ENCODE peak calls at places on chromosomes 5 and 9, in eight cellular contexts. One of them, this sample, is unnamed.

GRCh38 chr9:131800366-131800765 is 60.5 kb upstream of the RAPGEF1 start:
- DNase-seq in gastrocnemius medialis: no peak
- DNase-seq in esophagus squamous epithelium: no peak
- DNase-seq in GM12892: no peak
- DNase-seq in esophagus muscularis mucosa: no peak
- DNase-seq in A549: no peak
- DNase-seq in heart left ventricle: no peak
- DNase-seq in uterus: no peak
- DNase-seq in this sample: no peak

GRCh38 chr5:14187157-14187556 is 44.0 kb downstream of the TRIO start:
- DNase-seq in heart left ventricle: no peak
- DNase-seq in A549: no peak
- DNase-seq in esophagus squamous epithelium: no peak
- DNase-seq in GM12892: no peak
- DNase-seq in gastrocnemius medialis: no peak
- DNase-seq in uterus: no peak
- DNase-seq in esophagus muscularis mucosa: no peak
- DNase-seq in this sample: no peak

GRCh38 chr5:169706758-169707450 is 69.8 kb downstream of the DOCK2 start:
- DNase-seq in esophagus muscularis mucosa: no peak
- DNase-seq in GM12892: no peak
- DNase-seq in A549: peak; percentile 29
- DNase-seq in esophagus squamous epithelium: no peak
- DNase-seq in uterus: no peak
- DNase-seq in gastrocnemius medialis: no peak
- DNase-seq in heart left ventricle: no peak
- DNase-seq in this sample: peak; percentile 50

GRCh38 chr9:82404484-82405280 is 416.1 kb downstream of the SPATA31D1 start:
- DNase-seq in uterus: peak; percentile 18
- DNase-seq in esophagus muscularis mucosa: no peak
- DNase-seq in gastrocnemius medialis: no peak
- DNase-seq in GM12892: no peak
- DNase-seq in heart left ventricle: no peak
- DNase-seq in A549: no peak
- DNase-seq in esophagus squamous epithelium: no peak
- DNase-seq in this sample: no peak

GRCh38 chr5:31036407-31036806 is 157.1 kb upstream of the CDH6 start:
- DNase-seq in esophagus squamous epithelium: no peak
- DNase-seq in uterus: no peak
- DNase-seq in gastrocnemius medialis: no peak
- DNase-seq in heart left ventricle: no peak
- DNase-seq in esophagus muscularis mucosa: no peak
- DNase-seq in GM12892: no peak
- DNase-seq in A549: no peak
- DNase-seq in this sample: no peak

GRCh38 chr9:129174724-129175514 is 3.1 kb downstream of the IER5L start:
- DNase-seq in GM12892: no peak
- DNase-seq in heart left ventricle: peak; percentile 92
- DNase-seq in esophagus muscularis mucosa: peak; percentile 96
- DNase-seq in gastrocnemius medialis: peak; percentile 50
- DNase-seq in esophagus squamous epithelium: no peak
- DNase-seq in A549: peak; percentile 85
- DNase-seq in uterus: peak; percentile 94
- DNase-seq in this sample: peak; percentile 65

GRCh38 chr5:69364414-69364813 is 4.9 kb downstream of the AK6 start:
- DNase-seq in heart left ventricle: no peak
- DNase-seq in esophagus muscularis mucosa: no peak
- DNase-seq in uterus: no peak
- DNase-seq in GM12892: no peak
- DNase-seq in A549: peak; percentile 63
- DNase-seq in gastrocnemius medialis: no peak
- DNase-seq in esophagus squamous epithelium: no peak
- DNase-seq in this sample: no peak

GRCh38 chr9:135080286-135081263 is 6.9 kb upstream of the OLFM1 start:
- DNase-seq in esophagus squamous epithelium: no peak
- DNase-seq in esophagus muscularis mucosa: no peak
- DNase-seq in A549: no peak
- DNase-seq in uterus: peak; percentile 7
- DNase-seq in GM12892: no peak
- DNase-seq in gastrocnemius medialis: no peak
- DNase-seq in heart left ventricle: no peak
- DNase-seq in this sample: no peak

GRCh38 chr5:1406681-1407640 is 38.3 kb downstream of the SLC6A3 start:
- DNase-seq in esophagus squamous epithelium: no peak
- DNase-seq in esophagus muscularis mucosa: no peak
- DNase-seq in GM12892: no peak
- DNase-seq in gastrocnemius medialis: no peak
- DNase-seq in heart left ventricle: peak; percentile 6
- DNase-seq in A549: no peak
- DNase-seq in uterus: no peak
- DNase-seq in this sample: no peak

GRCh38 chr5:120388016-120388781 is 75.9 kb upstream of the PRR16 start:
- DNase-seq in gastrocnemius medialis: no peak
- DNase-seq in uterus: no peak
- DNase-seq in GM12892: no peak
- DNase-seq in A549: no peak
- DNase-seq in heart left ventricle: no peak
- DNase-seq in esophagus muscularis mucosa: no peak
- DNase-seq in esophagus squamous epithelium: no peak
- DNase-seq in this sample: peak; percentile 9

GRCh38 chr5:74670377-74671038 is 14.5 kb upstream of the HEXB start:
- DNase-seq in A549: no peak
- DNase-seq in GM12892: no peak
- DNase-seq in gastrocnemius medialis: no peak
- DNase-seq in esophagus squamous epithelium: no peak
- DNase-seq in esophagus muscularis mucosa: no peak
- DNase-seq in heart left ventricle: no peak
- DNase-seq in uterus: no peak
- DNase-seq in this sample: no peak

GRCh38 chr9:129126789-129127618 is 15.8 kb downstream of the PTPA start:
- DNase-seq in heart left ventricle: no peak
- DNase-seq in uterus: no peak
- DNase-seq in A549: no peak
- DNase-seq in esophagus squamous epithelium: no peak
- DNase-seq in gastrocnemius medialis: no peak
- DNase-seq in esophagus muscularis mucosa: no peak
- DNase-seq in GM12892: no peak
- DNase-seq in this sample: no peak

GRCh38 chr9:130680836-130681768 is 12.5 kb upstream of the EXOSC2 start:
- DNase-seq in esophagus muscularis mucosa: no peak
- DNase-seq in uterus: peak; percentile 70
- DNase-seq in esophagus squamous epithelium: no peak
- DNase-seq in gastrocnemius medialis: peak; percentile 36
- DNase-seq in GM12892: peak; percentile 61
- DNase-seq in A549: peak; percentile 95
- DNase-seq in heart left ventricle: peak; percentile 80
- DNase-seq in this sample: peak; percentile 61

GRCh38 chr9:135920256-135920930 is 13.0 kb upstream of the CAMSAP1 start:
- DNase-seq in uterus: no peak
- DNase-seq in esophagus squamous epithelium: no peak
- DNase-seq in GM12892: no peak
- DNase-seq in esophagus muscularis mucosa: no peak
- DNase-seq in A549: no peak
- DNase-seq in gastrocnemius medialis: no peak
- DNase-seq in heart left ventricle: no peak
- DNase-seq in this sample: no peak

GRCh38 chr9:134171316-134172197 is 7.2 kb upstream of the RNU6ATAC start:
- DNase-seq in esophagus muscularis mucosa: no peak
- DNase-seq in uterus: no peak
- DNase-seq in GM12892: no peak
- DNase-seq in A549: no peak
- DNase-seq in gastrocnemius medialis: no peak
- DNase-seq in esophagus squamous epithelium: no peak
- DNase-seq in heart left ventricle: no peak
- DNase-seq in this sample: peak; percentile 84

GRCh38 chr5:87127426-87127825 is 140.3 kb upstream of the RASA1 start:
- DNase-seq in GM12892: no peak
- DNase-seq in esophagus muscularis mucosa: no peak
- DNase-seq in esophagus squamous epithelium: no peak
- DNase-seq in gastrocnemius medialis: no peak
- DNase-seq in uterus: no peak
- DNase-seq in A549: no peak
- DNase-seq in heart left ventricle: no peak
- DNase-seq in this sample: no peak

GRCh38 chr9:70043689-70044449 is at the start of gene MAMDC2:
- DNase-seq in esophagus squamous epithelium: no peak
- DNase-seq in gastrocnemius medialis: peak; percentile 40
- DNase-seq in esophagus muscularis mucosa: peak; percentile 92
- DNase-seq in A549: no peak
- DNase-seq in heart left ventricle: peak; percentile 84
- DNase-seq in uterus: peak; percentile 72
- DNase-seq in GM12892: no peak
- DNase-seq in this sample: peak; percentile 69
- TF ChIP-seq POLR2A in esophagus squamous epithelium: no peak
- TF ChIP-seq POLR2A in gastrocnemius medialis: peak; percentile 47
- TF ChIP-seq POLR2A in esophagus muscularis mucosa: peak; percentile 25
- TF ChIP-seq POLR2A in A549: no peak
- TF ChIP-seq POLR2A in heart left ventricle: peak; percentile 50
- TF ChIP-seq POLR2A in uterus: peak; percentile 76
- TF ChIP-seq POLR2A in GM12892: no peak
- TF ChIP-seq POLR2A in this sample: peak; percentile 49

GRCh38 chr5:103589416-103590175 is 27.0 kb upstream of the NUDT12 start:
- DNase-seq in gastrocnemius medialis: no peak
- DNase-seq in heart left ventricle: no peak
- DNase-seq in A549: no peak
- DNase-seq in GM12892: no peak
- DNase-seq in esophagus squamous epithelium: no peak
- DNase-seq in uterus: no peak
- DNase-seq in esophagus muscularis mucosa: no peak
- DNase-seq in this sample: no peak

GRCh38 chr5:103582364-103582763 is 19.8 kb upstream of the NUDT12 start:
- DNase-seq in A549: no peak
- DNase-seq in gastrocnemius medialis: no peak
- DNase-seq in GM12892: no peak
- DNase-seq in heart left ventricle: peak; percentile 19
- DNase-seq in esophagus muscularis mucosa: no peak
- DNase-seq in uterus: no peak
- DNase-seq in esophagus squamous epithelium: no peak
- DNase-seq in this sample: no peak

DNA sequence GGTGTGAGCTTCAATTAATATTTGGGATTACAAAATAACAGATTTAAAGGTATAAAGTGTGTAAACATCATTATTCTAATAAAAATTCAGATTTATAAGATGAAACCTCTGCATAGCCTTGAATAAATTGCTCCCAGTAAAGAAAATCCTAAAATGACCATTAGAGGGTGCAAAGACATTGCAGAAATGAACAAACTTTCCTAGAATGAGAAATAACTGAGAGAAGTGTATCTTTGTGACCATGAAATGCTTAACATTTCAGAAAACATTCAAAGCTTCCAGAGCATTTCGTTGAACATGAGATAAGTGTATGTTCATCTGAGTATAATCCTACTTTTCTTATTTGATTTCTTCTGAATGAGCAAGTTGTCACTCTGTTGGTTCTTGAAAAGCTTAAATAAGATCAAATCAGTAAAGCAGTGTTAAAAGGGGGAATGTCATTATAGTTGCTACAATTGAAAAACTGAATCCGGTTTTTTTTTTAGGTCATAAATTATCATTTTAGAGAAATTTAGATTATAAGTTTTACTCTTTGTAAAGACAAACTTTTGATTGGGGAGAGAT is 24.7 kb upstream of the NUDT12 start:
- DNase-seq in GM12892: no peak
- DNase-seq in heart left ventricle: no peak
- DNase-seq in esophagus muscularis mucosa: no peak
- DNase-seq in A549: no peak
- DNase-seq in gastrocnemius medialis: no peak
- DNase-seq in uterus: no peak
- DNase-seq in esophagus squamous epithelium: no peak
- DNase-seq in this sample: no peak
- TF ChIP-seq POLR2A in GM12892: no peak
- TF ChIP-seq POLR2A in heart left ventricle: no peak
- TF ChIP-seq POLR2A in esophagus muscularis mucosa: no peak
- TF ChIP-seq POLR2A in A549: no peak
- TF ChIP-seq POLR2A in gastrocnemius medialis: no peak
- TF ChIP-seq POLR2A in uterus: no peak
- TF ChIP-seq POLR2A in esophagus squamous epithelium: no peak
- TF ChIP-seq POLR2A in this sample: no peak

GRCh38 chr5:150431048-150431447 is 18.3 kb upstream of the CD74 start:
- DNase-seq in GM12892: no peak
- DNase-seq in gastrocnemius medialis: no peak
- DNase-seq in heart left ventricle: no peak
- DNase-seq in esophagus muscularis mucosa: no peak
- DNase-seq in uterus: no peak
- DNase-seq in A549: no peak
- DNase-seq in esophagus squamous epithelium: no peak
- DNase-seq in this sample: no peak

GRCh38 chr5:150428978-150429377 is 16.3 kb upstream of the CD74 start:
- DNase-seq in esophagus muscularis mucosa: no peak
- DNase-seq in uterus: no peak
- DNase-seq in GM12892: no peak
- DNase-seq in A549: no peak
- DNase-seq in esophagus squamous epithelium: no peak
- DNase-seq in heart left ventricle: no peak
- DNase-seq in gastrocnemius medialis: no peak
- DNase-seq in this sample: no peak

GRCh38 chr5:150431574-150431973 is 18.0 kb downstream of the RPS14 start:
- DNase-seq in esophagus squamous epithelium: no peak
- DNase-seq in GM12892: no peak
- DNase-seq in heart left ventricle: no peak
- DNase-seq in A549: no peak
- DNase-seq in gastrocnemius medialis: no peak
- DNase-seq in esophagus muscularis mucosa: no peak
- DNase-seq in uterus: no peak
- DNase-seq in this sample: no peak

GRCh38 chr5:150429410-150429873 is 16.7 kb upstream of the CD74 start:
- DNase-seq in heart left ventricle: no peak
- DNase-seq in gastrocnemius medialis: no peak
- DNase-seq in esophagus squamous epithelium: no peak
- DNase-seq in GM12892: no peak
- DNase-seq in A549: no peak
- DNase-seq in uterus: no peak
- DNase-seq in esophagus muscularis mucosa: no peak
- DNase-seq in this sample: no peak

GRCh38 chr5:150428106-150428876 is 15.6 kb upstream of the CD74 start:
- DNase-seq in esophagus muscularis mucosa: no peak
- DNase-seq in esophagus squamous epithelium: no peak
- DNase-seq in gastrocnemius medialis: no peak
- DNase-seq in A549: no peak
- DNase-seq in GM12892: no peak
- DNase-seq in uterus: peak; percentile 60
- DNase-seq in heart left ventricle: peak; percentile 81
- DNase-seq in this sample: no peak
- TF ChIP-seq POLR2A in esophagus muscularis mucosa: no peak
- TF ChIP-seq POLR2A in esophagus squamous epithelium: no peak
- TF ChIP-seq POLR2A in gastrocnemius medialis: no peak
- TF ChIP-seq POLR2A in A549: no peak
- TF ChIP-seq POLR2A in GM12892: no peak
- TF ChIP-seq POLR2A in uterus: no peak
- TF ChIP-seq POLR2A in heart left ventricle: no peak
- TF ChIP-seq POLR2A in this sample: no peak

DNA sequence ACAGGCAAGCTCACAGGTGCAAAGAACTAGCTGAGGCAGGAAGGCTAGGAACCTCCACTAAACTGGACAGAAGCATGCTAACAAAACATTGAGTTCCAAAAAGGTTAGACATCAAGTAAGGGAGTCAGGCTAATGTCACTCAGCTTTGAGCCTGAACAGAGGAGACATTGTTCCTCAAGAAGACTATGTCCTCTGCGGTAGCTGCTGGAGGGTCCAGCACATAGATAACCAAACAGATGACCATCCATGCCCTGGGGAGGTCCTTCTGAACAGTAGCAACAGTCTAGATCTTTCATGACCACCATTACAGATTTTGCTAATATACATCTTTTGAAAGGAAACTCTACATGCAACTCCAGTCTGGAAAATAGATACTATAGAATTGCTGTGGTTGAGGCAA is 57.7 kb downstream of the CYSTM1 start:
- DNase-seq in A549: no peak
- DNase-seq in gastrocnemius medialis: no peak
- DNase-seq in esophagus muscularis mucosa: no peak
- DNase-seq in esophagus squamous epithelium: no peak
- DNase-seq in GM12892: no peak
- DNase-seq in heart left ventricle: no peak
- DNase-seq in uterus: no peak
- DNase-seq in this sample: no peak
- TF ChIP-seq POLR2A in A549: no peak
- TF ChIP-seq POLR2A in gastrocnemius medialis: no peak
- TF ChIP-seq POLR2A in esophagus muscularis mucosa: no peak
- TF ChIP-seq POLR2A in esophagus squamous epithelium: no peak
- TF ChIP-seq POLR2A in GM12892: no peak
- TF ChIP-seq POLR2A in heart left ventricle: no peak
- TF ChIP-seq POLR2A in uterus: no peak
- TF ChIP-seq POLR2A in this sample: no peak